ENCODE peak calls at places on chromosomes 16 and 17, in seven cellular contexts. One of them, this sample, is unnamed.

GRCh38 chr17:8991514-8992285 is 26.2 kb upstream of the PIK3R5 start:
- DNase-seq in keratinocyte: no peak
- DNase-seq in fibroblast of lung: peak
- DNase-seq in NCI-H1092 treated with DMSO at 0.1 percent for 48 hours: no peak
- DNase-seq in GM04503: peak
- DNase-seq in globus pallidus: peak
- DNase-seq in naive B cell: peak
- DNase-seq in this sample: peak

GRCh38 chr16:80931985-80932720 is 74.5 kb downstream of the CMC2 start:
- DNase-seq in GM04503: no peak
- DNase-seq in fibroblast of lung: peak
- DNase-seq in naive B cell: no peak
- DNase-seq in NCI-H1092 treated with DMSO at 0.1 percent for 48 hours: peak
- DNase-seq in keratinocyte: no peak
- DNase-seq in globus pallidus: peak
- DNase-seq in this sample: peak

GRCh38 chr17:82302991-82303943 is 14.1 kb downstream of the CD7 start:
- DNase-seq in keratinocyte: no peak
- DNase-seq in NCI-H1092 treated with DMSO at 0.1 percent for 48 hours: no peak
- DNase-seq in fibroblast of lung: no peak
- DNase-seq in GM04503: no peak
- DNase-seq in naive B cell: no peak
- DNase-seq in globus pallidus: no peak
- DNase-seq in this sample: peak

GRCh38 chr17:58330997-58331814 is 2.6 kb upstream of the TSPOAP1 start:
- DNase-seq in GM04503: no peak
- DNase-seq in NCI-H1092 treated with DMSO at 0.1 percent for 48 hours: no peak
- DNase-seq in naive B cell: peak
- DNase-seq in fibroblast of lung: no peak
- DNase-seq in globus pallidus: no peak
- DNase-seq in keratinocyte: no peak
- DNase-seq in this sample: peak

GRCh38 chr17:70107441-70107840 is 32.4 kb downstream of the KCNJ16 start:
- DNase-seq in globus pallidus: no peak
- DNase-seq in GM04503: no peak
- DNase-seq in naive B cell: no peak
- DNase-seq in NCI-H1092 treated with DMSO at 0.1 percent for 48 hours: no peak
- DNase-seq in keratinocyte: no peak
- DNase-seq in fibroblast of lung: no peak
- DNase-seq in this sample: no peak

GRCh38 chr17:74089869-74090464 is 113.5 kb upstream of the RPL38 start:
- DNase-seq in GM04503: no peak
- DNase-seq in NCI-H1092 treated with DMSO at 0.1 percent for 48 hours: peak
- DNase-seq in globus pallidus: peak
- DNase-seq in fibroblast of lung: peak
- DNase-seq in naive B cell: no peak
- DNase-seq in keratinocyte: peak
- DNase-seq in this sample: peak

GRCh38 chr17:50043290-50044148 is 12.4 kb upstream of the ITGA3 start:
- DNase-seq in fibroblast of lung: no peak
- DNase-seq in keratinocyte: no peak
- DNase-seq in NCI-H1092 treated with DMSO at 0.1 percent for 48 hours: no peak
- DNase-seq in naive B cell: no peak
- DNase-seq in globus pallidus: no peak
- DNase-seq in GM04503: no peak
- DNase-seq in this sample: no peak

GRCh38 chr17:43719578-43719977 is 39.0 kb downstream of the SOST start:
- DNase-seq in globus pallidus: peak
- DNase-seq in NCI-H1092 treated with DMSO at 0.1 percent for 48 hours: no peak
- DNase-seq in GM04503: no peak
- DNase-seq in keratinocyte: no peak
- DNase-seq in fibroblast of lung: no peak
- DNase-seq in naive B cell: no peak
- DNase-seq in this sample: no peak

GRCh38 chr16:75908718-75909117 is 182.4 kb upstream of the CPHXL start:
- DNase-seq in NCI-H1092 treated with DMSO at 0.1 percent for 48 hours: no peak
- DNase-seq in naive B cell: no peak
- DNase-seq in fibroblast of lung: no peak
- DNase-seq in globus pallidus: no peak
- DNase-seq in keratinocyte: no peak
- DNase-seq in GM04503: no peak
- DNase-seq in this sample: no peak

GRCh38 chr16:85055503-85056210 is 28.1 kb downstream of the KIAA0513 start:
- DNase-seq in NCI-H1092 treated with DMSO at 0.1 percent for 48 hours: no peak
- DNase-seq in naive B cell: peak
- DNase-seq in GM04503: peak
- DNase-seq in globus pallidus: peak
- DNase-seq in keratinocyte: no peak
- DNase-seq in fibroblast of lung: peak
- DNase-seq in this sample: peak

GRCh38 chr16:19102187-19102872 is 11.4 kb upstream of the ITPRIPL2 start:
- DNase-seq in keratinocyte: no peak
- DNase-seq in GM04503: no peak
- DNase-seq in fibroblast of lung: no peak
- DNase-seq in NCI-H1092 treated with DMSO at 0.1 percent for 48 hours: no peak
- DNase-seq in naive B cell: no peak
- DNase-seq in globus pallidus: no peak
- DNase-seq in this sample: no peak

GRCh38 chr16:85923153-85924021 is 24.4 kb downstream of the IRF8 start:
- DNase-seq in globus pallidus: no peak
- DNase-seq in NCI-H1092 treated with DMSO at 0.1 percent for 48 hours: no peak
- DNase-seq in keratinocyte: no peak
- DNase-seq in naive B cell: no peak
- DNase-seq in GM04503: no peak
- DNase-seq in fibroblast of lung: peak
- DNase-seq in this sample: no peak

GRCh38 chr17:76207670-76208069 is 32.6 kb downstream of the RNF157 start:
- DNase-seq in naive B cell: no peak
- DNase-seq in GM04503: no peak
- DNase-seq in fibroblast of lung: peak
- DNase-seq in NCI-H1092 treated with DMSO at 0.1 percent for 48 hours: no peak
- DNase-seq in keratinocyte: no peak
- DNase-seq in globus pallidus: no peak
- DNase-seq in this sample: no peak

GRCh38 chr17:79956853-79957252 is 78.8 kb downstream of the TBC1D16 start:
- DNase-seq in GM04503: no peak
- DNase-seq in fibroblast of lung: no peak
- DNase-seq in globus pallidus: no peak
- DNase-seq in naive B cell: no peak
- DNase-seq in NCI-H1092 treated with DMSO at 0.1 percent for 48 hours: no peak
- DNase-seq in keratinocyte: no peak
- DNase-seq in this sample: peak

GRCh38 chr17:32697728-32698625 is 178.9 kb downstream of the MYO1D start:
- DNase-seq in GM04503: no peak
- DNase-seq in keratinocyte: peak
- DNase-seq in fibroblast of lung: no peak
- DNase-seq in NCI-H1092 treated with DMSO at 0.1 percent for 48 hours: no peak
- DNase-seq in naive B cell: no peak
- DNase-seq in globus pallidus: no peak
- DNase-seq in this sample: no peak

GRCh38 chr16:22813223-22813945 is 578 bp upstream of the HS3ST2 start:
- DNase-seq in naive B cell: no peak
- DNase-seq in fibroblast of lung: peak
- DNase-seq in GM04503: no peak
- DNase-seq in keratinocyte: peak
- DNase-seq in globus pallidus: no peak
- DNase-seq in NCI-H1092 treated with DMSO at 0.1 percent for 48 hours: no peak
- DNase-seq in this sample: no peak

GRCh38 chr17:40671282-40671681 is 6.3 kb upstream of the KRT222 start:
- DNase-seq in GM04503: no peak
- DNase-seq in keratinocyte: no peak
- DNase-seq in fibroblast of lung: no peak
- DNase-seq in naive B cell: no peak
- DNase-seq in NCI-H1092 treated with DMSO at 0.1 percent for 48 hours: no peak
- DNase-seq in globus pallidus: no peak
- DNase-seq in this sample: no peak

GRCh38 chr17:73205326-73205980 is 12.6 kb downstream of the COG1 start:
- DNase-seq in globus pallidus: no peak
- DNase-seq in keratinocyte: no peak
- DNase-seq in NCI-H1092 treated with DMSO at 0.1 percent for 48 hours: peak
- DNase-seq in fibroblast of lung: no peak
- DNase-seq in naive B cell: no peak
- DNase-seq in GM04503: no peak
- DNase-seq in this sample: no peak

GRCh38 chr17:77214743-77215142 is 74.0 kb downstream of the SEC14L1 start:
- DNase-seq in fibroblast of lung: peak
- DNase-seq in keratinocyte: no peak
- DNase-seq in naive B cell: no peak
- DNase-seq in GM04503: no peak
- DNase-seq in globus pallidus: peak
- DNase-seq in NCI-H1092 treated with DMSO at 0.1 percent for 48 hours: peak
- DNase-seq in this sample: no peak

GRCh38 chr16:1451702-1452392 is 7.5 kb upstream of the CCDC154 start:
- DNase-seq in NCI-H1092 treated with DMSO at 0.1 percent for 48 hours: no peak
- DNase-seq in naive B cell: no peak
- DNase-seq in keratinocyte: no peak
- DNase-seq in GM04503: no peak
- DNase-seq in globus pallidus: no peak
- DNase-seq in fibroblast of lung: no peak
- DNase-seq in this sample: no peak

GRCh38 chr16:26175944-26176343 is 484.2 kb downstream of the HS3ST4 start:
- DNase-seq in naive B cell: no peak
- DNase-seq in keratinocyte: no peak
- DNase-seq in globus pallidus: no peak
- DNase-seq in NCI-H1092 treated with DMSO at 0.1 percent for 48 hours: no peak
- DNase-seq in GM04503: no peak
- DNase-seq in fibroblast of lung: no peak
- DNase-seq in this sample: no peak